ENCODE peak calls at places on chromosomes 13 and 19, in five cellular contexts. Z is foreskin keratinocyte, J is tibial nerve, O is AG04450, V is fibroblast of lung. F is an unnamed sample.

GRCh38 chr13:99657848-99658265 is 156.6 kb downstream of the TM9SF2 start:
- DNase-seq in Z (no peak), J (no peak), O (no peak), V (peak), F (peak)

GRCh38 chr19:35851213-35852028 is 883 bp downstream of the NPHS1 start:
- DNase-seq in Z (no peak), J (no peak), O (no peak), V (no peak), F (no peak)

GRCh38 chr19:29528946-29529645 is 3.3 kb downstream of the VSTM2B start:
- DNase-seq in Z (no peak), J (no peak), O (no peak), V (no peak), F (no peak)

GRCh38 chr19:15640294-15640903 is at the start of gene CYP4F3:
- DNase-seq in Z (peak), J (peak), O (no peak), V (no peak), F (no peak)

GRCh38 chr19:575527-576506 is 3.4 kb downstream of the BSG start:
- DNase-seq in Z (peak), J (no peak), O (no peak), V (peak), F (no peak)

GRCh38 chr19:15185188-15185587 is 15.6 kb downstream of the NOTCH3 start:
- DNase-seq in Z (no peak), J (no peak), O (no peak), V (no peak), F (no peak)

GRCh38 chr13:73556902-73557301 is 498.1 kb downstream of the KLF5 start:
- DNase-seq in Z (peak), J (no peak), O (no peak), V (no peak), F (no peak)

GRCh38 chr19:49744946-49745381 is 18.1 kb downstream of the TSKS start:
- DNase-seq in Z (no peak), J (no peak), O (no peak), V (no peak), F (no peak)

GRCh38 chr13:44903596-44903995 is 85.7 kb downstream of the NUFIP1 start:
- DNase-seq in Z (no peak), J (peak), O (peak), V (peak), F (no peak)

GRCh38 chr13:40660692-40661091 is 5.7 kb downstream of the FOXO1 start:
- DNase-seq in Z (no peak), J (no peak), O (no peak), V (no peak), F (no peak)

GRCh38 chr13:109743706-109744453 is 42.5 kb downstream of the IRS2 start:
- DNase-seq in Z (peak), J (no peak), O (peak), V (peak), F (no peak)

GRCh38 chr19:8194528-8195275 is 14.5 kb upstream of the CERS4 start:
- DNase-seq in Z (no peak), J (no peak), O (no peak), V (no peak), F (peak)

GRCh38 chr19:10769533-10770491 is 51.9 kb downstream of the DNM2 start:
- DNase-seq in Z (no peak), J (peak), O (no peak), V (peak), F (no peak)

GRCh38 chr13:98523455-98524102 is 53.3 kb downstream of the STK24 start:
- DNase-seq in Z (no peak), J (no peak), O (no peak), V (no peak), F (no peak)

GRCh38 chr13:58594978-58595600 is 963.5 kb downstream of the PCDH17 start:
- DNase-seq in Z (no peak), J (no peak), O (no peak), V (no peak), F (no peak)

GRCh38 chr13:58300974-58301681 is 669.6 kb downstream of the PCDH17 start:
- DNase-seq in Z (no peak), J (no peak), O (no peak), V (no peak), F (no peak)

GRCh38 chr13:29362849-29363604 is 232.5 kb downstream of the SLC7A1 start:
- DNase-seq in Z (peak), J (no peak), O (peak), V (peak), F (no peak)

GRCh38 chr19:6204212-6204611 is 68.7 kb downstream of the ACSBG2 start:
- DNase-seq in Z (no peak), J (no peak), O (no peak), V (no peak), F (no peak)

GRCh38 chr13:79767126-79767525 is 286.2 kb downstream of the NDFIP2 start:
- DNase-seq in Z (no peak), J (no peak), O (no peak), V (no peak), F (no peak)

GRCh38 chr13:29835280-29836061 is 14.9 kb downstream of the UBL3 start:
- DNase-seq in Z (no peak), J (no peak), O (no peak), V (no peak), F (no peak)

GRCh38 chr19:33809960-33810359 is 13.3 kb downstream of the KCTD15 start:
- DNase-seq in Z (no peak), J (no peak), O (no peak), V (peak), F (no peak)

GRCh38 chr13:28718538-28719226 is at the start of gene SLC46A3:
- DNase-seq in Z (peak), J (peak), O (peak), V (peak), F (peak)

DNA sequence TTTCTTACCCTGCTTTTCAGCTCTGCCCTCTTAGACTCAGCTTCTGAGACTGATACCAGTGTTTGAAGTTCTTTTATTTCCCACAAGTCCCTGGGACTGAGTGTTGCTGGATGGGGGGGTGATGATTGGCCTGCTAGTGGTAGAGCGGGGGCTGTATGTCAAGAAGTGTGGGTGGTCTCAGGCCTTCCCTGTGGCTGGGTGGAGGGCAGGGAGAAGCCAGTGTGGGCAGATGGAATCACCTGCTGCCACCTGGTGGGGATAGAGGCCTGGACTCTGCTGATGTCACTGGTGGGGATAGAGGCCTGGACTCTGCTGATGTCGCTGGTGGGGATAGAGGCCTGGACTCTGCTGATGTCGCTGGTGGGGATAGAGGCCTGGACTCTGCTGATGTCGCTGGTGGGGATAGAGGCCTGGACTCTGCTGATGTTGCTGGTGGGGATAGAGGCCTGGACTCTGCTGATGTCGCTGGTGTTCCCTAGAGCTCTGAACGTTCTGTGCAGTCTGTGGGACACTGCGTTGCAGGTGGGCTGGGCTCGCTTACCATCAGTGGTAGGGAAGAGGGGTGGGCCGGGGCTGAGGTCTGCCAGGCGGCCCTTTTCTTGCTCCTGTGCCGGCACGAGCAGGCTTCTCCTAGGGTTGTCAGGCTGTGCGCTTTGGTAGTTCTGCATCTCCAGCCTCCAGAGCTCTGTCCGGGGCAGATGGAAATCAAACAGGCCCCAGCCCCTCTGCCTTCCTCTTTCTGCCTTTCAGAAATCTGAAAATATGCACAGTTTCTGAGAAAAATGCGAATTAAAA is 101.3 kb downstream of the ARHGEF7 start:
- DNase-seq in Z (no peak), J (no peak), O (no peak), V (peak), F (no peak)
- TF ChIP-seq CTCF in Z (peak), J (peak), O (peak), V (peak), F (no peak)

GRCh38 chr13:113090415-113090770 is 15.2 kb upstream of the F7 start:
- DNase-seq in Z (no peak), J (no peak), O (no peak), V (no peak), F (no peak)
- TF ChIP-seq CTCF in Z (no peak), J (no peak), O (no peak), V (no peak), F (no peak)

DNA sequence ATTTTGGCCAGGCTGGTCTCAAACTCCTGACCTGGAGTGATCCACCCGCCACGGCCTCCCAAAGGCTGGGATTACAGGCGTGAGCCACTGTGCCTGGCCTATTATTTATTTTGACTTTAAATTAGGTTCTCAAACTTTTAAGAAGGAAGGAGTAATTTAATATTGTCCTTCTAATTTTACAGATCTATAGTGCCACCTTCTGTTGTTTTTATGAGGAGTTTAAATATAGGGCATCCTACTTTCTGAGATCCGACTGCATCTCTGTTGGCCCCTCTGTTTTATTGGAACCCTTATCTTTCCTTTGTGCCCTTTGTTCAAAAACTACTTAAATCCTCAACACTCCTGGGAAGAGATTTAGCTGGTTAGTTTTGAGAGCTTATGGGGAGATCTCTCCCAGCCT is 25.4 kb upstream of the ZMYM5 start:
- DNase-seq in Z (no peak), J (no peak), O (no peak), V (peak), F (no peak)
- TF ChIP-seq CTCF in Z (peak), J (no peak), O (peak), V (no peak), F (no peak)

DNA sequence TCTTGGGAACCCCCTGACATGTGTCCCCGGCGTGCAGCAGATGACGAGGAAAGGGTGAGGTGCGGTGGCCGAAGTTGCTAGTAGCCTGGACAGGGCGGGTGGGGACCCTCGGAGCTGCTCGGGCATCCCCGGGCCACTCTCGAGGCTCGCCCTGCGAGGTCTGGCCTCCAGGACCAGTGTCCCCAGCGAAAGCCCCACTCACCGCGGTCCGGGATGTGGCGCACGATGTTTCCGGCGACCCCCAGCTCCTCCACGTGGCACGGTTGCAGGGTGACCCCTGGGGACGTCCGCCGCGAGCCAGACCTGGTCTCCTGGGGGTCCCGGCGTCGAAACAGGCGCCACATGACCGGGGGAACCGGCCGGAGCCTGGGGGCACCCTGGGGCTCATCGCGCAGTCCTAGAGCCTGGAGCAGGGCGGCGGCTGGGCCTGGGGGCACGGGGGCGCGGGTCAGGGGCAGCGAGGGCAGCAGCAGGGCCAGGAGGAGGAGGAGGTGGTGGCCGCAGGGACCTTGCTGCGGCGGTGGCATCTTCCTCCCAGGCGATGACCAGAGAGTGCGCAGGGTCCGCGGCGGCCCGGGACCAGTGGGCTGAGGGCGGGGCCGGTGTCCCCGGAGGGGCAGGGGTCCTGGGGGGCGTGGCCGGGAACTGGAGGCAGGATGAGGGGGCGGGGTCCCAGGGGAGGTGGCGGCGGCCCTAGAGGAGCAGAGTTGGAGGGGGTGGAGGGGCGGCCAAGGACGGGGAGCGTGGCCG is 26.0 kb downstream of the CERS1 start:
- DNase-seq in Z (no peak), J (no peak), O (no peak), V (no peak), F (no peak)
- TF ChIP-seq CTCF in Z (no peak), J (no peak), O (no peak), V (no peak), F (no peak)

GRCh38 chr19:37226248-37226647 is 8.2 kb downstream of the ZNF383 start:
- DNase-seq in Z (no peak), J (no peak), O (no peak), V (no peak), F (no peak)

DNA sequence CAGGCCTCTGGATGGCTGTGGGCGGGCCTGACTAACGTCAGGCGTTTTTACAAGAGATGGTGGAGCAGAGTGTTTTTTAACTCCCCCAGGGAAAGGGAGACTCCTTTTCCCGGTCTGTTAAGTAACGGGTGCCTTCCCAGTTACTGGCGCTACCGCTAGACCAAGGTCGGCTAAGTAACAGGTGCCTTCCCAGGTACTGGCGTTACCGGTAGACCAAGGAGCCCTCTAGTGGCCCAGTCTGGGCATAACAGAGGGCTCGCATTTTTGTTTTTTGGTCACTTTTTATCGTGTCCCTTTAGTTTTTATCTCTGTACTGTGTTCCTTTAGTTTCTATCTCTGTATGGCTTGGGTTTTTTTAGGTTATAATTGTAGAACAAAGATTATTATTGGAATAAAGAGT is 10.0 kb downstream of the ZNF383 start:
- DNase-seq in Z (no peak), J (no peak), O (no peak), V (no peak), F (no peak)
- TF ChIP-seq CTCF in Z (peak), J (no peak), O (peak), V (peak), F (no peak)

GRCh38 chr13:20773194-20774080 is at the start of gene EEF1AKMT1:
- DNase-seq in Z (peak), J (peak), O (peak), V (peak), F (peak)

GRCh38 chr13:20774746-20775145 is 985 bp upstream of the EEF1AKMT1 start:
- DNase-seq in Z (no peak), J (no peak), O (no peak), V (no peak), F (no peak)

GRCh38 chr13:20779405-20779804 is 5.6 kb upstream of the EEF1AKMT1 start:
- DNase-seq in Z (no peak), J (no peak), O (no peak), V (no peak), F (no peak)

GRCh38 chr13:20775961-20776360 is 2.2 kb upstream of the EEF1AKMT1 start:
- DNase-seq in Z (no peak), J (no peak), O (no peak), V (no peak), F (no peak)

GRCh38 chr13:20776751-20777150 is 3.0 kb upstream of the EEF1AKMT1 start:
- DNase-seq in Z (no peak), J (no peak), O (no peak), V (no peak), F (no peak)
- TF ChIP-seq CTCF in Z (peak), J (no peak), O (no peak), V (no peak), F (no peak)

DNA sequence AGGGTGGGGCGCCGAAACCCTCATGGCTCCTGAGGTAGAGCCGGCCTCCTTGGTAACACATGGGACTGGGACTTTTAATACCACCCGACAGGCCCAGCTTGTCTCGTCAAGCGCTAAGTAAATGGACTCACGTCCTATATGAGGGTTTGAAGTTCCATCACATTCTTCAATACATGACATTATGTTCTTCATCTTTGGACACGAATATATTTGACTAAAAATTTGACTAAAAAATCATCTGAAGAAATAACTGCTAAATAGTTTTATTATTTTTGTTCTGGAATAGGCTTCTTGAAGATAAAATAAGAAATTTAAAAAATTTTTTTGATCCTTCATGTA is 335 bp upstream of the ZNF607 start:
- DNase-seq in Z (no peak), J (no peak), O (no peak), V (no peak), F (no peak)
- TF ChIP-seq CTCF in Z (no peak), J (no peak), O (no peak), V (no peak), F (no peak)

F was measured in activated B cell treated with CpG ODN at 0.5 μM for 24 hours.